ENCODE peak calls at places on chromosomes 11 and 22, in four cellular contexts. T, L, R and I are unnamed samples. For H3K27me3, the result is how much of the 10 kb centered on the place peaks cover.

GRCh38 chr11:130442728-130443127 is 5.7 kb upstream of the ADAMTS15 start:
- DNase-seq in L (no peak), R (no peak), T (peak), I (no peak)

GRCh38 chr11:102476069-102476468 is 23.5 kb upstream of the TMEM123 start:
- DNase-seq in L (no peak), R (no peak), T (no peak), I (no peak)

GRCh38 chr22:30876925-30877553 is 91.5 kb downstream of the MORC2 start:
- DNase-seq in T (peak), R (no peak), L (peak), I (peak)

GRCh38 chr11:106473089-106473722 is 395.7 kb downstream of the AASDHPPT start:
- DNase-seq in R (no peak), L (no peak), T (no peak), I (no peak)

GRCh38 chr22:18076060-18076497 is 1.7 kb upstream of the PEX26 start:
- DNase-seq in L (peak), R (peak), T (peak), I (peak)

GRCh38 chr22:32926600-32926999 is 125.1 kb downstream of the TIMP3 start:
- DNase-seq in L (no peak), R (no peak), T (no peak), I (no peak)

GRCh38 chr11:65355013-65355775 is 643 bp downstream of the TIGD3 start:
- DNase-seq in L (peak), R (peak), T (no peak), I (peak)

GRCh38 chr22:43391306-43391705 is 20.5 kb upstream of the MPPED1 start:
- DNase-seq in T (no peak), L (no peak), R (no peak), I (no peak)

GRCh38 chr11:114594703-114595102 is 883 bp downstream of the NXPE4 start:
- DNase-seq in R (no peak), L (no peak), T (no peak), I (no peak)

GRCh38 chr11:1049911-1050580 is 13.5 kb upstream of the MUC6 start:
- DNase-seq in T (peak), R (no peak), L (peak), I (no peak)

GRCh38 chr11:1869427-1870325 is 16.8 kb downstream of the LSP1 start:
- DNase-seq in L (peak), T (peak), R (no peak), I (no peak)

GRCh38 chr11:35065566-35065965 is 73.4 kb upstream of the CD44 start:
- DNase-seq in T (no peak), L (no peak), R (no peak), I (no peak)

GRCh38 chr11:102757823-102758549 is 22.4 kb downstream of the MMP10 start:
- DNase-seq in T (no peak), R (no peak), L (no peak), I (no peak)

GRCh38 chr11:84671325-84672019 is 955.7 kb downstream of the DLG2 start:
- DNase-seq in T (no peak), L (no peak), R (no peak), I (no peak)

GRCh38 chr11:16239130-16240105 is 116.9 kb downstream of the SOX6 start:
- DNase-seq in L (no peak), T (no peak), R (no peak), I (no peak)

GRCh38 chr11:63282579-63282978 is 39.2 kb upstream of the SLC22A25 start:
- DNase-seq in T (no peak), L (no peak), R (no peak), I (no peak)

GRCh38 chr11:117814766-117815261 is 9.7 kb downstream of the FXYD2 start:
- DNase-seq in L (peak), T (peak), R (no peak), I (peak)

GRCh38 chr11:92376146-92376599 is 151.6 kb downstream of the FAT3 start:
- DNase-seq in R (no peak), T (no peak), L (no peak), I (no peak)

GRCh38 chr22:45638834-45639746 is 32.5 kb upstream of the ATXN10 start:
- DNase-seq in T (peak), L (no peak), R (peak), I (peak)

GRCh38 chr22:27255580-27255979 is 546.0 kb downstream of the MN1 start:
- DNase-seq in L (no peak), T (no peak), R (no peak), I (no peak)

GRCh38 chr11:77557553-77557952 is 32.2 kb upstream of the AQP11 start:
- DNase-seq in T (no peak), L (no peak), R (peak), I (no peak)

GRCh38 chr11:126305699-126306098 is 1.8 kb downstream of the DCPS start:
- DNase-seq in T (no peak), L (no peak), R (no peak), I (no peak)

GRCh38 chr11:723120-723883 is 17.3 kb downstream of the EPS8L2 start:
- DNase-seq in R (no peak), L (peak), T (peak), I (no peak)

GRCh38 chr11:46279393-46280099 is 2.1 kb downstream of the CREB3L1 start:
- DNase-seq in R (no peak), T (peak), L (peak), I (peak)
- H3K27me3 ChIP-seq in R (under half), T (under half), L (under half), I (under half)

DNA sequence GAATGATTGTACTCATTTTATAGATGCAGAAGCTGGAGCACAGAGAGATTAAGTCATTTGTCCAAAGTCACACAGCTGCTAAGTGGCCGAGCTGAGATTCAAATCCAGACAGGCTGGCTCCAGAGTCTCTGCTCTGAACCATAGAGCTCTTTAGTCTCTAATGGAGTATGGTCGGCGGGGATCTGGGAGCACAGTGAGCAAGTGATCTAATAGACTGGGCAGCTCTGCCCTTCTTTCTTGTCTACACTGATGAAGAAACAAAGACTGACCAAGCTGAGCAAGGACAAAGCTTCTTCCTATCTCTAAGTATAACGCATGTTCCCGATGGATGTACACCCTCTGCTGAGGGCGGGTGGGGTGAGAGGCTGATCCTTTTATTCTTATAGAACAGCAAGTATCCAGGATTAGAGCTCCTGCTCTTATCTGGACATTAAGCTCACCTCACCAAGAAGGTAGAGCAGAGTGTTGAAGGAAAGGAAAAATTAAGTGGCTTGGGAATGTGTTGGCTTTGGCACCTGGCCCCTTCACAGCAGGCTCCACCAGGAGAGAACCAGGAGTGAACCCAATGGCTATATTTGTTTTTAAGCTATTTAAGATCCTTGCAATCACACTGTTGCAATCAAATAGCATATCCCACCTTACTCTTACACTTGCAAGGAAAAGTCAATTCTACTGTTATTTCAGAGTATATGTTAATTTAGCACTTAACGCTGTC is 68.7 kb downstream of the ETS1 start:
- DNase-seq in R (no peak), T (no peak), L (no peak), I (no peak)
- H3K4me3 ChIP-seq in R (no peak), T (peak), L (no peak), I (no peak)

DNA sequence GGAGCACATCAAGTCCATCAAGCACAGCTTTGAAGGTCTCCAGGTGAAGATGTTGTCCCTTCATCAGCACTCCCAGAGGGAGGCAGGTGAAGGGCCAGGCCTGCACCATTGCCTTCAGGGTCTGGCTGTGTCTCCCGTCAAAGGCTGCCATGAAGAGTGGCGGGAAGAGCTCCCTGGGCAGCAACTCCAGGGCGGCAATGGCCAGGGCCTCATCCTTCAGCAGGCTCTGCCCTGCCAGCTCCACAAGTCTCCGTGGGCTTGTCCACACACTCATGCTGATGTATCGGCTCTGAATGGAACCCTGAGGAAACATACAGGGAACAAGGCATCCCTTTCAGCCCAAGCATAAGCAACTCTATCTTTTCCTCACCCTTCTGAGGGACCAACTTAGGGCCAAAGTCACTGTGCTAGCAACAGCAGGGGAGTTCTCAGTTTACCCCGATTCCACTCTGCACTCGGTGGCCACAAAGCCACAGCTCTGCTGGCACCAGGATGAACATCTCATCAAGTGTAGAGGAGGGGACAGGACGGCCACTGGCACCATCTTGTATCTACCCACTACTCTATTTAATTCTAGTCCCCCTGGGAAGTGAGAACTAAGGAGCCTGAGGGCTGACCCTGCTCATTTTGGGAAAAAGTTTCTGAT is 8.2 kb downstream of the PRAME start:
- DNase-seq in T (no peak), L (no peak), R (no peak), I (no peak)
- H3K27me3 ChIP-seq in T (under half), L (under half), R (under half), I (under half)

GRCh38 chr11:128628686-128629085 is 41.3 kb upstream of the ETS1 start:
- DNase-seq in L (no peak), R (no peak), T (no peak), I (no peak)

GRCh38 chr11:128627666-128628342 is 40.4 kb upstream of the ETS1 start:
- DNase-seq in R (no peak), L (no peak), T (no peak), I (no peak)

GRCh38 chr11:128629516-128630106 is 42.3 kb upstream of the ETS1 start:
- DNase-seq in T (no peak), R (no peak), L (no peak), I (no peak)

GRCh38 chr11:128626913-128627665 is 39.7 kb upstream of the ETS1 start:
- DNase-seq in R (no peak), L (no peak), T (no peak), I (no peak)

GRCh38 chr11:128628343-128628673 is 41.0 kb upstream of the ETS1 start:
- DNase-seq in L (no peak), R (no peak), T (no peak), I (no peak)
- H3K4me3 ChIP-seq in L (no peak), R (no peak), T (no peak), I (no peak)

DNA sequence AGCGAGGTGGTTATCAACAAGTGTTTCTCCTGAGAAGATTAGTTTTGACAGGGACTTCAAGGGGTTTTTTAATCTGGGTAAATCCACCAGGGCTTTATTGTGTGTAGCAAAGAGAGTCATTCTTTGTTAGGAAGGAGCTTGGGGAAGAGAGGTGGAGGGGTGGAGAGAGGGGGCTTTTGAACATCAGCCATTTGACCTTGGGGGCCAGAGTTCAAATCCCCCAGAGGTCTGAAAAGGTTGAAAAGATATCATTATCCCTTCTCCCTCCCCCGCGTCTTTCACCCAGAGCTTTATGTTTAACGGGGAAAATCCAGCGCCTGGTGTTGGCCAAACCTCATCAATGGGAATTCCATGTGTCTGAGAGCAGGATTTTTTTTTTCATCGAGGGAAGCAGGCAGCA is 122.5 kb upstream of the HSD17B12 start:
- DNase-seq in T (no peak), L (no peak), R (no peak), I (no peak)
- H3K27me3 ChIP-seq in T (half or more), L (under half), R (half or more), I (under half)

GRCh38 chr11:83033367-83033766 is 38.3 kb downstream of the RAB30 start:
- DNase-seq in L (no peak), T (no peak), R (no peak), I (no peak)
- H3K4me3 ChIP-seq in L (no peak), T (peak), R (no peak), I (peak)